ENCODE peak calls at places on chromosomes 6 and 20, in seven cellular contexts. A, U, H, O, Z, Q and P are unnamed samples.

GRCh38 chr6:26158581-26159416 is 71.6 kb downstream of the HFE start:
- DNase-seq in Q (no peak), A (peak), O (peak), U (peak), H (peak), Z (no peak), P (peak)

GRCh38 chr20:56322661-56323060 is 36.1 kb upstream of the FAM210B start:
- DNase-seq in A (no peak), Z (no peak), H (no peak), O (no peak), Q (no peak), U (no peak), P (no peak)

GRCh38 chr6:98958791-98959190 is 11.0 kb upstream of the FBXL4 start:
- DNase-seq in A (no peak), Q (no peak), O (no peak), Z (no peak), H (no peak), U (no peak), P (no peak)

GRCh38 chr6:9502991-9503761 is 911.7 kb downstream of the TFAP2A start:
- DNase-seq in O (no peak), Z (peak), Q (no peak), H (no peak), A (peak), U (no peak), P (no peak)

GRCh38 chr6:146946559-146946958 is 257.7 kb upstream of the STXBP5 start:
- DNase-seq in O (no peak), H (no peak), A (no peak), U (no peak), Q (no peak), Z (no peak), P (no peak)

GRCh38 chr6:14743465-14744211 is 502.2 kb upstream of the JARID2 start:
- DNase-seq in H (no peak), Q (peak), U (no peak), Z (peak), O (peak), A (no peak), P (no peak)

GRCh38 chr6:30042914-30043313 is 18.2 kb upstream of the POLR1H start:
- DNase-seq in Z (no peak), O (no peak), A (no peak), H (no peak), Q (no peak), U (no peak), P (no peak)

GRCh38 chr20:28562510-28562898 is 2695.0 kb upstream of the DEFB115 start:
- DNase-seq in H (no peak), U (no peak), Q (peak), A (no peak), O (no peak), Z (peak), P (no peak)

GRCh38 chr6:48535569-48535968 is 424.6 kb upstream of the PTCHD4 start:
- DNase-seq in U (no peak), Z (peak), O (no peak), Q (no peak), H (no peak), A (peak), P (no peak)

GRCh38 chr20:64069614-64070243 is 6.7 kb downstream of the TCEA2 start:
- DNase-seq in U (no peak), Q (peak), Z (no peak), O (no peak), H (no peak), A (peak), P (no peak)

GRCh38 chr20:10110151-10110550 is 75.4 kb downstream of the ANKEF1 start:
- DNase-seq in Z (no peak), O (no peak), Q (no peak), A (no peak), U (no peak), H (no peak), P (no peak)

GRCh38 chr6:116253188-116253504 is 729 bp downstream of the TSPYL4 start:
- DNase-seq in Q (no peak), U (no peak), H (no peak), Z (no peak), O (no peak), A (no peak), P (no peak)

GRCh38 chr20:52349806-52350205 is 158.2 kb upstream of the ZFP64 start:
- DNase-seq in U (no peak), H (no peak), O (no peak), A (no peak), Z (no peak), Q (no peak), P (no peak)

GRCh38 chr6:152124432-152125074 is 317.1 kb downstream of the ESR1 start:
- DNase-seq in Q (peak), A (peak), H (no peak), U (peak), O (no peak), Z (peak), P (peak)

GRCh38 chr6:108947114-108947854 is 99.1 kb downstream of the ARMC2 start:
- DNase-seq in Z (peak), H (no peak), U (peak), Q (no peak), A (no peak), O (no peak), P (no peak)

GRCh38 chr20:10476319-10476724 is 41.2 kb downstream of the SLX4IP start:
- DNase-seq in U (no peak), Q (no peak), H (no peak), A (no peak), O (peak), Z (no peak), P (no peak)

GRCh38 chr6:15370730-15371129 is 124.9 kb downstream of the JARID2 start:
- DNase-seq in O (no peak), U (no peak), A (no peak), Z (no peak), Q (no peak), H (no peak), P (no peak)

GRCh38 chr6:84193140-84193708 is 34.2 kb downstream of the CEP162 start:
- DNase-seq in H (no peak), Q (peak), U (no peak), A (no peak), Z (peak), O (no peak), P (no peak)

GRCh38 chr6:139109558-139109957 is 25.3 kb upstream of the HECA start:
- DNase-seq in Z (no peak), O (peak), U (no peak), A (no peak), Q (no peak), H (no peak), P (no peak)

GRCh38 chr6:101907356-101908217 is 514.1 kb downstream of the GRIK2 start:
- DNase-seq in A (no peak), Q (no peak), Z (no peak), O (no peak), H (no peak), U (no peak), P (no peak)

GRCh38 chr6:32137454-32137853 is 7.4 kb upstream of the FKBPL start:
- DNase-seq in Q (no peak), O (no peak), H (no peak), A (no peak), U (no peak), Z (no peak), P (no peak)

GRCh38 chr6:160634706-160635105 is 29.4 kb downstream of the LPA start:
- DNase-seq in H (no peak), O (no peak), Z (no peak), Q (no peak), U (no peak), A (peak), P (no peak)